ENCODE peak calls at places on chromosomes 4 and X, in four cellular contexts. One of them, this sample, is unnamed.
A peak's percentile ranks its signal among the peaks of the same experiment; 100 is the strongest.

GRCh38 chr4:29704059-29704458 is 1016.1 kb upstream of the PCDH7 start:
- DNase-seq in cardiac fibroblast: no peak
- DNase-seq in GM20000: no peak
- DNase-seq in fibroblast of pulmonary artery: no peak
- DNase-seq in this sample: no peak

GRCh38 chr4:95548738-95549245 is at the start of gene UNC5C:
- DNase-seq in cardiac fibroblast: peak; percentile 92
- DNase-seq in GM20000: no peak
- DNase-seq in fibroblast of pulmonary artery: peak; percentile 85
- DNase-seq in this sample: peak; percentile 44

GRCh38 chrX:135477576-135477975 is 42.9 kb upstream of the INTS6L start:
- DNase-seq in cardiac fibroblast: peak; percentile 89
- DNase-seq in GM20000: peak; percentile 5
- DNase-seq in fibroblast of pulmonary artery: peak; percentile 91
- DNase-seq in this sample: peak; percentile 9

GRCh38 chr4:34250562-34250961 is 1993.8 kb downstream of the ARAP2 start:
- DNase-seq in cardiac fibroblast: peak; percentile 80
- DNase-seq in GM20000: no peak
- DNase-seq in fibroblast of pulmonary artery: peak; percentile 86
- DNase-seq in this sample: no peak

GRCh38 chrX:12673487-12673886 is 117.7 kb upstream of the PRPS2 start:
- DNase-seq in cardiac fibroblast: no peak
- DNase-seq in GM20000: no peak
- DNase-seq in fibroblast of pulmonary artery: no peak
- DNase-seq in this sample: no peak

GRCh38 chr4:46051392-46051791 is 72.5 kb downstream of the GABRG1 start:
- DNase-seq in cardiac fibroblast: no peak
- DNase-seq in GM20000: no peak
- DNase-seq in fibroblast of pulmonary artery: no peak
- DNase-seq in this sample: no peak

GRCh38 chr4:74598611-74599325 is 153.8 kb downstream of the AREG start:
- DNase-seq in cardiac fibroblast: peak; percentile 32
- DNase-seq in GM20000: no peak
- DNase-seq in fibroblast of pulmonary artery: peak; percentile 79
- DNase-seq in this sample: no peak

GRCh38 chr4:99413160-99413559 is 22.0 kb downstream of the ADH7 start:
- DNase-seq in cardiac fibroblast: no peak
- DNase-seq in GM20000: no peak
- DNase-seq in fibroblast of pulmonary artery: no peak
- DNase-seq in this sample: no peak

GRCh38 chr4:76485450-76485849 is 50.4 kb downstream of the SHROOM3 start:
- DNase-seq in cardiac fibroblast: no peak
- DNase-seq in GM20000: no peak
- DNase-seq in fibroblast of pulmonary artery: peak; percentile 4
- DNase-seq in this sample: no peak

GRCh38 chr4:107951551-107951950 is 20.2 kb downstream of the CYP2U1 start:
- DNase-seq in cardiac fibroblast: peak; percentile 21
- DNase-seq in GM20000: no peak
- DNase-seq in fibroblast of pulmonary artery: peak; percentile 57
- DNase-seq in this sample: no peak

GRCh38 chr4:137960371-137961050 is 281.6 kb downstream of the SLC7A11 start:
- DNase-seq in cardiac fibroblast: peak; percentile 71
- DNase-seq in GM20000: no peak
- DNase-seq in fibroblast of pulmonary artery: peak; percentile 75
- DNase-seq in this sample: no peak

GRCh38 chrX:22078117-22078516 is 46.0 kb downstream of the PHEX start:
- DNase-seq in cardiac fibroblast: no peak
- DNase-seq in GM20000: no peak
- DNase-seq in fibroblast of pulmonary artery: no peak
- DNase-seq in this sample: no peak

GRCh38 chrX:22085969-22086368 is 53.8 kb downstream of the PHEX start:
- DNase-seq in cardiac fibroblast: no peak
- DNase-seq in GM20000: no peak
- DNase-seq in fibroblast of pulmonary artery: no peak
- DNase-seq in this sample: no peak

GRCh38 chrX:22087158-22087557 is 55.0 kb downstream of the PHEX start:
- DNase-seq in cardiac fibroblast: no peak
- DNase-seq in GM20000: no peak
- DNase-seq in fibroblast of pulmonary artery: no peak
- DNase-seq in this sample: no peak

GRCh38 chrX:22081475-22082092 is 49.5 kb downstream of the PHEX start:
- DNase-seq in cardiac fibroblast: peak; percentile 73
- DNase-seq in GM20000: no peak
- DNase-seq in fibroblast of pulmonary artery: peak; percentile 69
- DNase-seq in this sample: peak; percentile 62
- TF ChIP-seq CTCF in cardiac fibroblast: peak; percentile 72
- TF ChIP-seq CTCF in GM20000: no peak
- TF ChIP-seq CTCF in fibroblast of pulmonary artery: peak; percentile 72
- TF ChIP-seq CTCF in this sample: peak; percentile 72

GRCh38 chrX:30973784-30974427 is 84.9 kb upstream of the TAB3 start:
- DNase-seq in cardiac fibroblast: no peak
- DNase-seq in GM20000: no peak
- DNase-seq in fibroblast of pulmonary artery: no peak
- DNase-seq in this sample: no peak

GRCh38 chrX:30975467-30975866 is 86.4 kb upstream of the TAB3 start:
- DNase-seq in cardiac fibroblast: no peak
- DNase-seq in GM20000: no peak
- DNase-seq in fibroblast of pulmonary artery: no peak
- DNase-seq in this sample: no peak

GRCh38 chrX:30967516-30967915 is 78.5 kb upstream of the TAB3 start:
- DNase-seq in cardiac fibroblast: no peak
- DNase-seq in GM20000: no peak
- DNase-seq in fibroblast of pulmonary artery: no peak
- DNase-seq in this sample: no peak

DNA sequence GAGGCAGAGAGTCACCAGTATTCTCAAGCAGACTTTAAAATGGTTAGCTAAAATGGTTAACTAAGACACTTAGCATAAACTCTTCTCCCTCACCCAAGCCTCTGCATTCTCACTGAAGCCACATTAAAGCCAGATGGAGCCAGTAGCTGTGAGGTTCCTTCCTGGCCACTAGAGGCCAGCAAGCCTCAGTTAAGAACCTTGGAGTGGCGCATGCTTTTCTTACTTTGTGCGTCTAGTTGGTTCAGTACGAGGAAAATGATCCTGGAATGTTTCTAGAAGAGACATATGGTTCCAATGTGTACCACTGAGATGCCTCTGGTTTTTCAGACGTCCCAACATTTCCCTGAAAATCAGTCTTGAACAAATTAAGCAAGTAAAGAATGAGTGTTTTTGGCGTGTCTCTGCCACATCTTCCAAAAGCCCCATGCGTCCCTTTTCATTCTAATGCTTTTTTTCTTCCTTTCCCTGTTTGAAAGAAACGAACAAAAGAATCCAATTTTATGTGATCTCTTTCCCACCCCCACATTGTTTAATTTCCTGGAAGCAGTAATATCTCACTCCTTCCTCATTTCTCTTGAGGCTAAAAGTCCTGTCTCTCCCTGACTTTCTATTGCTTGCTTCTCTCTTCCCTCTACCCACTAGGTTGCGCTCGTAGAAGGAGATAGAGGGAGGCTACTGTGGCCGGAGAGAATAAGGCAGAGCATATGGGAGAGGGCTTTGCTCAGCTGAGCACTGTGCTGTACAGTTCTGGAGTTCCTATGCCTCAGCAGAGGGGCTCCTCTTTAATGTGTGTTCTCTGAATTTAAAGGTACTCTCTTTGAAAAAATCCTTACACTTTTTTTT is 82.9 kb upstream of the TAB3 start:
- DNase-seq in cardiac fibroblast: peak; percentile 60
- DNase-seq in GM20000: peak; percentile 18
- DNase-seq in fibroblast of pulmonary artery: peak; percentile 55
- DNase-seq in this sample: peak; percentile 9
- TF ChIP-seq CTCF in cardiac fibroblast: peak; percentile 66
- TF ChIP-seq CTCF in GM20000: peak; percentile 39
- TF ChIP-seq CTCF in fibroblast of pulmonary artery: peak; percentile 73
- TF ChIP-seq CTCF in this sample: peak; percentile 72

GRCh38 chr4:183430317-183430986 is 14.0 kb upstream of the CDKN2AIP start:
- DNase-seq in cardiac fibroblast: peak; percentile 16
- DNase-seq in GM20000: no peak
- DNase-seq in fibroblast of pulmonary artery: peak; percentile 3
- DNase-seq in this sample: no peak
- TF ChIP-seq CTCF in cardiac fibroblast: no peak
- TF ChIP-seq CTCF in GM20000: no peak
- TF ChIP-seq CTCF in fibroblast of pulmonary artery: no peak
- TF ChIP-seq CTCF in this sample: no peak

GRCh38 chrX:77622672-77623071 is 163.3 kb downstream of the ATRX start:
- DNase-seq in cardiac fibroblast: no peak
- DNase-seq in GM20000: no peak
- DNase-seq in fibroblast of pulmonary artery: no peak
- DNase-seq in this sample: no peak

GRCh38 chrX:77628294-77629025 is 157.6 kb downstream of the ATRX start:
- DNase-seq in cardiac fibroblast: peak; percentile 5
- DNase-seq in GM20000: no peak
- DNase-seq in fibroblast of pulmonary artery: no peak
- DNase-seq in this sample: no peak
- TF ChIP-seq CTCF in cardiac fibroblast: no peak
- TF ChIP-seq CTCF in GM20000: no peak
- TF ChIP-seq CTCF in fibroblast of pulmonary artery: no peak
- TF ChIP-seq CTCF in this sample: peak; percentile 33

GRCh38 chr4:4518747-4519146 is 23.1 kb downstream of the STX18 start:
- DNase-seq in cardiac fibroblast: no peak
- DNase-seq in GM20000: no peak
- DNase-seq in fibroblast of pulmonary artery: no peak
- DNase-seq in this sample: no peak
- TF ChIP-seq CTCF in cardiac fibroblast: no peak
- TF ChIP-seq CTCF in GM20000: no peak
- TF ChIP-seq CTCF in fibroblast of pulmonary artery: no peak
- TF ChIP-seq CTCF in this sample: no peak

DNA sequence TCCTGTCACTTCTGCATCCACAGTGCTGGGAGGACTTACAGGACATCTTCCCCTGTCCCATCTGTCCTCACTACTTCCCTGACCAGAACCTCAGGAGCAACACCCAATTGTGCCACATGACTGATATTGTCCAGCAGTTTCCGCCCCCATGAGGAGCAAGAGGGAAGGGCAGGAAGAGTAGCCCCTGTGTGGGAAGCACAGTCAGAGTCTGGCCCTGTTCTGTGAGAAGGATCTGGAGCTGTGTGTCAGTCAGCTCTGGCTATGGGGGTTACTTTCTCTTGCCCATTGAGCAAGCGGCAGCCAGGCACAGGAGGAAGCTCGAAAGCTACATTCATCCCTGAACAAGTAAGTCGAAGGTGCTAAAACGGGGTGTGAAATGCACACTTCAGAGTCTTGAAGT is 14.8 kb upstream of the TRIM60 start:
- DNase-seq in cardiac fibroblast: peak; percentile 2
- DNase-seq in GM20000: no peak
- DNase-seq in fibroblast of pulmonary artery: peak; percentile 1
- DNase-seq in this sample: no peak
- TF ChIP-seq CTCF in cardiac fibroblast: peak; percentile 21
- TF ChIP-seq CTCF in GM20000: no peak
- TF ChIP-seq CTCF in fibroblast of pulmonary artery: peak; percentile 17
- TF ChIP-seq CTCF in this sample: peak; percentile 31

GRCh38 chrX:34491126-34491525 is 166.0 kb downstream of the TMEM47 start:
- DNase-seq in cardiac fibroblast: no peak
- DNase-seq in GM20000: no peak
- DNase-seq in fibroblast of pulmonary artery: no peak
- DNase-seq in this sample: no peak
- TF ChIP-seq CTCF in cardiac fibroblast: no peak
- TF ChIP-seq CTCF in GM20000: no peak
- TF ChIP-seq CTCF in fibroblast of pulmonary artery: no peak
- TF ChIP-seq CTCF in this sample: no peak

GRCh38 chr4:124515591-124515990 is 196.9 kb downstream of the ANKRD50 start:
- DNase-seq in cardiac fibroblast: no peak
- DNase-seq in GM20000: no peak
- DNase-seq in fibroblast of pulmonary artery: no peak
- DNase-seq in this sample: no peak
- TF ChIP-seq CTCF in cardiac fibroblast: no peak
- TF ChIP-seq CTCF in GM20000: no peak
- TF ChIP-seq CTCF in fibroblast of pulmonary artery: no peak
- TF ChIP-seq CTCF in this sample: no peak

GRCh38 chr4:140887467-140887866 is 131.3 kb upstream of the TBC1D9 start:
- DNase-seq in cardiac fibroblast: no peak
- DNase-seq in GM20000: no peak
- DNase-seq in fibroblast of pulmonary artery: no peak
- DNase-seq in this sample: no peak

GRCh38 chr4:140888059-140888458 is 131.9 kb upstream of the TBC1D9 start:
- DNase-seq in cardiac fibroblast: no peak
- DNase-seq in GM20000: no peak
- DNase-seq in fibroblast of pulmonary artery: no peak
- DNase-seq in this sample: no peak

DNA sequence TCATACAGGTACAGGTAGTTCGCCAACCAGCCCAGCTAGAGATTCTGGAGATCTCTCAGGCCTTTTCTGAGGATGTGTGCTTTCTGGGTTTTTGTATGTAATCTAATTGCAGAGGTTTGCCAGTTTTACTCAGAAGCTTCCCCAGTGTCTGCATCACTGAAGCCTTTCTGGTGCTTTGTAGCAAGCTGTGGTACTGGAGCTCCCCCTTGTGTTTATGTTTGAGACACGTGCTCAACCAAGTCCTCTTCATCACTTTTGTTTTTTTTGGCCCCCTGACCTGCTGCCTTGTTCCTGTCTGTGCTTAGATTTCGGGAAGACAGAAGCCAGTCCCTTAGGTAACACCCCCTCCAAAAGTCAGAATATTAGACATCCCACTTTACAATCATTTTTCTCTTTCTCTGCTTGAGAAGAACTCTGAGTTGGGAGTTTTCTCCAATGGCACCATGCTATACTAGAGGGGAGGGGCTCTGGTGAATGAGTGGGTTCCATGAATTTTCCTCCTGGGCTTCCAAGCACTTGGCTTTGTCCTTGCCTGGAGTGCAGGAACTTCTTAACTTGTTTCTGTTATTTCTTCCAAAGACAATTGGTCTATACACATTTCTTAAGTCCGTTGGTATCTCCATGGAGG is 128.4 kb upstream of the TBC1D9 start:
- DNase-seq in cardiac fibroblast: peak; percentile 87
- DNase-seq in GM20000: peak; percentile 59
- DNase-seq in fibroblast of pulmonary artery: peak; percentile 82
- DNase-seq in this sample: peak; percentile 22
- TF ChIP-seq CTCF in cardiac fibroblast: peak; percentile 70
- TF ChIP-seq CTCF in GM20000: peak; percentile 63
- TF ChIP-seq CTCF in fibroblast of pulmonary artery: peak; percentile 80
- TF ChIP-seq CTCF in this sample: peak; percentile 75